ENCODE peak calls at places on chromosomes 16 and 17, in six cellular contexts. R is spleen, V is ascending aorta, M is AG04449, T is progenitor cell of endocrine pancreas, L is body of pancreas. B is an unnamed sample.

GRCh38 chr16:87669672-87670071 is 67.4 kb downstream of the JPH3 start:
- DNase-seq in R (no peak), V (no peak), M (no peak), T (no peak), L (no peak), B (no peak)

GRCh38 chr16:86836503-86837125 is 258.3 kb downstream of the FOXL1 start:
- DNase-seq in R (no peak), V (no peak), M (peak; percentile 87), T (no peak), L (no peak), B (no peak)

GRCh38 chr17:63039899-63040602 is 74.0 kb downstream of the TANC2 start:
- DNase-seq in R (no peak), V (no peak), M (peak; percentile 17), T (no peak), L (no peak), B (no peak)

GRCh38 chr17:58059141-58059540 is 24.1 kb upstream of the DYNLL2 start:
- DNase-seq in R (no peak), V (no peak), M (no peak), T (no peak), L (no peak), B (no peak)

GRCh38 chr16:89764711-89765201 is 43.4 kb downstream of the ZNF276 start:
- DNase-seq in R (peak; percentile 88), V (peak; percentile 41), M (no peak), T (no peak), L (no peak), B (no peak)

GRCh38 chr16:53980675-53981074 is 276.7 kb downstream of the FTO start:
- DNase-seq in R (no peak), V (no peak), M (no peak), T (no peak), L (no peak), B (no peak)

GRCh38 chr16:17832738-17833137 is 362.0 kb upstream of the XYLT1 start:
- DNase-seq in R (no peak), V (no peak), M (no peak), T (no peak), L (no peak), B (no peak)

GRCh38 chr16:57043248-57043647 is 49.1 kb upstream of the CPNE2 start:
- DNase-seq in R (no peak), V (no peak), M (no peak), T (no peak), L (no peak), B (no peak)

GRCh38 chr16:8583712-8584111 is 6.6 kb downstream of the TMEM114 start:
- DNase-seq in R (no peak), V (no peak), M (no peak), T (no peak), L (no peak), B (no peak)

GRCh38 chr16:2223375-2224182 is at the start of gene E4F1:
- DNase-seq in R (peak; percentile 100), V (peak; percentile 96), M (peak; percentile 92), T (peak; percentile 98), L (peak; percentile 100), B (peak; percentile 100)
- TF ChIP-seq CTCF in R (peak; percentile 29), V (no peak), M (no peak), T (peak; percentile 7), L (peak; percentile 10), B (no peak)

GRCh38 chr17:1177099-1177996 is 2.4 kb downstream of the ABR start:
- DNase-seq in R (no peak), V (no peak), M (no peak), T (no peak), L (no peak), B (no peak)
- TF ChIP-seq CTCF in R (no peak), V (no peak), M (no peak), T (no peak), L (no peak), B (no peak)

GRCh38 chr16:84502075-84502474 is 2.4 kb downstream of the MEAK7 start:
- DNase-seq in R (peak; percentile 58), V (no peak), M (no peak), T (no peak), L (no peak), B (no peak)

GRCh38 chr16:84505249-84506156 is 1.0 kb upstream of the MEAK7 start:
- DNase-seq in R (peak; percentile 86), V (no peak), M (no peak), T (no peak), L (no peak), B (no peak)

GRCh38 chr16:84502581-84502980 is 1.9 kb downstream of the MEAK7 start:
- DNase-seq in R (no peak), V (no peak), M (no peak), T (no peak), L (no peak), B (no peak)

GRCh38 chr16:84503751-84504395 is 586 bp downstream of the MEAK7 start:
- DNase-seq in R (peak; percentile 77), V (no peak), M (no peak), T (no peak), L (peak; percentile 19), B (no peak)

DNA sequence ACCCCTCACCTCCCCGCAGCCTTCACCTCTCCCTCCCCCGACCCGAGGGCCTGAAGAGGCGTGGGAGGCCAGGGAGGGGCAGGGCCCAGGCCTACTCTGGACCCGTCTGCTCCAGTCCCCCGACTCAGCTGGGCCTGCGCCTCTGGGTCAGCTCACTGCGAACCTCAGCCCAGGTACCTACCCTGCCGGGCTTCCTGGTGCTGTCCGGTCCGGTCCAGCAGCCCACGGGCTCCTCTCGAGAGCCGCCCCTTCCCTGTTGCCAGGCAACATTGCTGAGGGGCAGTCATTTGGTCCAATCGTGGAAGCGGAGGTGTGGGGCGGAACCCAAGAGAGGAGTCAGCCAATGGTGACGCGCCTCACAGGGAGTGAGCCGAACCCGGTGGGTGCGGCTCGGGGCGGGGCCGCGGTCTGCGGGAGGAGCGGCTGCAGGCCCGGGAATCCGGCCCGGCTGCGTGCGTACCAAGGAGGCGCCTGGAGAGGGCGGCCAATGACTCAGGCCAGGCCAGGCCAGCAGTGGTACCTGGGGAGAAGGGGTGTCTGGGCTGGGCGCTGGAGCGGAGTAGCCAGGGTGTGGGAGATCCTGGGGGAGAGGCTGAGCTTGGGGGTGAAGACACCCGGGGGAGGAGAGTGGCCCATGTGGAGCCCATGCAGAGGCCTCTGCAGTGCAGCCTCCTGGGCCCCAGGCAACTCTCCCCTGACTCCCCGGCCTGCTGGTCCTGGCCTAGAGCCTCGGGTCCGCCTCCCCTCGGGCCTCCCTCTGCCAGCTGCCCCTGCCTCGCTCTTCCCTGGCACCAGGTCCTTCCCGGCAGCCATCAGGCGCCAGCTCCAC is at the start of gene MEAK7:
- DNase-seq in R (peak; percentile 99), V (peak; percentile 97), M (peak; percentile 77), T (peak; percentile 98), L (peak; percentile 99), B (peak; percentile 99)
- TF ChIP-seq CTCF in R (peak; percentile 10), V (peak; percentile 18), M (peak; percentile 39), T (no peak), L (no peak), B (no peak)

DNA sequence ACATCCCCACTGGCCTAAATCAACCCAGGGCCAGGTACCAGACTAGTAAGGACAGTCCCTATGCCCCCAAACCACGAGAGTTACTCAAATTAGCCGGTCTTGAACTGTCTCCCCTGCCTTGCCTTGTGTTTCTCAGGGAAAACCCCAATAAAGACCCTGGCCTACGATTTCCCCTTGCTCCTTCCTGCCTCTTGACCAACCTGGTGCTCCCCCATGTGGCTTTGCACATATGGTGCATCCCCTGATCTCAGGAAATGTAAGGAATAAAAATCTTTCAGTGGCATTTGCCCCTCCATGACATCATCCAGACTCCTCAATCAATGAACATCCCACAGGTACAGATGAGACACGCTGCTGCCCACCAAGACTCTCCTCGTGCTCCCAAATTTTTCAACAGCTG is 87.9 kb downstream of the ZNF18 start:
- DNase-seq in R (no peak), V (no peak), M (no peak), T (no peak), L (no peak), B (peak; percentile 6)
- TF ChIP-seq CTCF in R (no peak), V (no peak), M (no peak), T (peak; percentile 26), L (no peak), B (peak; percentile 28)

GRCh38 chr16:50326264-50326663 is 42.5 kb downstream of the BRD7 start:
- DNase-seq in R (no peak), V (no peak), M (no peak), T (no peak), L (no peak), B (no peak)

GRCh38 chr16:50324345-50324744 is 44.4 kb downstream of the BRD7 start:
- DNase-seq in R (peak; percentile 44), V (no peak), M (no peak), T (no peak), L (no peak), B (no peak)

GRCh38 chr16:50320310-50320709 is 48.5 kb downstream of the BRD7 start:
- DNase-seq in R (no peak), V (no peak), M (no peak), T (no peak), L (no peak), B (no peak)

GRCh38 chr16:50322333-50322732 is 46.5 kb downstream of the BRD7 start:
- DNase-seq in R (no peak), V (no peak), M (no peak), T (no peak), L (no peak), B (no peak)

GRCh38 chr16:50323335-50324011 is 45.3 kb downstream of the BRD7 start:
- DNase-seq in R (peak; percentile 52), V (no peak), M (no peak), T (no peak), L (no peak), B (no peak)
- TF ChIP-seq CTCF in R (peak; percentile 11), V (no peak), M (no peak), T (peak; percentile 17), L (no peak), B (peak; percentile 11)